ENCODE peak calls at places on chromosomes 12 and 14, in seven cellular contexts. One of them, this sample, is unnamed.

GRCh38 chr12:44143170-44143569 is 307.3 kb downstream of the TMEM117 start:
- DNase-seq in NB4: no peak
- DNase-seq in AG04450: no peak
- DNase-seq in transverse colon: no peak
- DNase-seq in GM23338: no peak
- DNase-seq in lower leg skin: no peak
- DNase-seq in left ventricle myocardium inferior: no peak
- DNase-seq in this sample: no peak

GRCh38 chr12:40254455-40255085 is 29.8 kb downstream of the LRRK2 start:
- DNase-seq in AG04450: no peak
- DNase-seq in left ventricle myocardium inferior: no peak
- DNase-seq in transverse colon: no peak
- DNase-seq in NB4: no peak
- DNase-seq in lower leg skin: no peak
- DNase-seq in GM23338: no peak
- DNase-seq in this sample: no peak

GRCh38 chr14:89855961-89856360 is 98.6 kb downstream of the EFCAB11 start:
- DNase-seq in GM23338: no peak
- DNase-seq in NB4: no peak
- DNase-seq in left ventricle myocardium inferior: no peak
- DNase-seq in transverse colon: no peak
- DNase-seq in AG04450: peak; percentile 43
- DNase-seq in lower leg skin: no peak
- DNase-seq in this sample: no peak

GRCh38 chr12:44968960-44969359 is 81.9 kb downstream of the DBX2 start:
- DNase-seq in left ventricle myocardium inferior: no peak
- DNase-seq in NB4: no peak
- DNase-seq in AG04450: no peak
- DNase-seq in GM23338: no peak
- DNase-seq in transverse colon: no peak
- DNase-seq in lower leg skin: no peak
- DNase-seq in this sample: no peak

GRCh38 chr12:79174656-79175055 is 310.1 kb downstream of the SYT1 start:
- DNase-seq in lower leg skin: no peak
- DNase-seq in GM23338: peak; percentile 46
- DNase-seq in left ventricle myocardium inferior: no peak
- DNase-seq in AG04450: no peak
- DNase-seq in transverse colon: no peak
- DNase-seq in NB4: peak; percentile 37
- DNase-seq in this sample: peak; percentile 20

GRCh38 chr14:101249676-101250036 is 311.6 kb upstream of the DIO3 start:
- DNase-seq in GM23338: no peak
- DNase-seq in transverse colon: no peak
- DNase-seq in AG04450: no peak
- DNase-seq in left ventricle myocardium inferior: no peak
- DNase-seq in lower leg skin: no peak
- DNase-seq in NB4: no peak
- DNase-seq in this sample: no peak

GRCh38 chr12:58487280-58488141 is 432.8 kb downstream of the LRIG3 start:
- DNase-seq in AG04450: no peak
- DNase-seq in NB4: peak; percentile 30
- DNase-seq in transverse colon: no peak
- DNase-seq in lower leg skin: no peak
- DNase-seq in left ventricle myocardium inferior: no peak
- DNase-seq in GM23338: no peak
- DNase-seq in this sample: no peak

GRCh38 chr12:52203126-52203921 is 11.5 kb upstream of the KRT80 start:
- DNase-seq in left ventricle myocardium inferior: peak; percentile 42
- DNase-seq in transverse colon: peak; percentile 78
- DNase-seq in NB4: peak; percentile 98
- DNase-seq in GM23338: no peak
- DNase-seq in AG04450: no peak
- DNase-seq in lower leg skin: peak; percentile 76
- DNase-seq in this sample: peak; percentile 66

GRCh38 chr12:82027612-82028011 is 268.5 kb upstream of the PPFIA2 start:
- DNase-seq in AG04450: no peak
- DNase-seq in transverse colon: no peak
- DNase-seq in NB4: no peak
- DNase-seq in left ventricle myocardium inferior: no peak
- DNase-seq in lower leg skin: no peak
- DNase-seq in GM23338: no peak
- DNase-seq in this sample: no peak

GRCh38 chr12:10189653-10190052 is 10.8 kb downstream of the TMEM52B start:
- DNase-seq in AG04450: no peak
- DNase-seq in GM23338: no peak
- DNase-seq in lower leg skin: no peak
- DNase-seq in transverse colon: no peak
- DNase-seq in left ventricle myocardium inferior: peak; percentile 28
- DNase-seq in NB4: no peak
- DNase-seq in this sample: no peak

DNA sequence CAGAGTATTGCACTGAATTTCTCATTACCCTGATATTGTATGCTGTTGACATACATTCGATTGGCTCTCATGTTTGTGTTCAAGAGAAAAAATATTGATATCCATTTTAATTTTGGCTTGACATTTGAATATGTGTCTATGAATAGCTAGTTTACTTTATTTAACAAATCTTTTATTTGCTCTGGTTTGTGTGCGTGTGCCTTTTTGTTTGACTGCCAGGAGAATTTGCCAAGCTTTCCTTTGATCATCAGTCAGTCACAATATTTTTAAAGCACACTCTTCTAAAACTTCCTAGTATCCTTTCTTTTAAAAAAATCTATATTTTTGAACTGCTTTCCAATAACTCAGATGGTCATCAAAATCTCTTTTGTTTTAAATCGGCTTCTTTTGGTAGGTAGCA is 179.3 kb upstream of the FLRT2 start:
- DNase-seq in lower leg skin: no peak
- DNase-seq in GM23338: no peak
- DNase-seq in AG04450: no peak
- DNase-seq in left ventricle myocardium inferior: no peak
- DNase-seq in transverse colon: no peak
- DNase-seq in NB4: no peak
- DNase-seq in this sample: no peak
- TF ChIP-seq CTCF in lower leg skin: no peak
- TF ChIP-seq CTCF in GM23338: no peak
- TF ChIP-seq CTCF in AG04450: no peak
- TF ChIP-seq CTCF in left ventricle myocardium inferior: no peak
- TF ChIP-seq CTCF in transverse colon: no peak
- TF ChIP-seq CTCF in NB4: no peak
- TF ChIP-seq CTCF in this sample: no peak

GRCh38 chr14:100140452-100141132 is 18.9 kb downstream of the DEGS2 start:
- DNase-seq in left ventricle myocardium inferior: no peak
- DNase-seq in NB4: peak; percentile 92
- DNase-seq in GM23338: peak; percentile 90
- DNase-seq in AG04450: no peak
- DNase-seq in lower leg skin: no peak
- DNase-seq in transverse colon: no peak
- DNase-seq in this sample: no peak
- TF ChIP-seq CTCF in left ventricle myocardium inferior: no peak
- TF ChIP-seq CTCF in NB4: peak; percentile 52
- TF ChIP-seq CTCF in GM23338: peak; percentile 67
- TF ChIP-seq CTCF in AG04450: peak; percentile 48
- TF ChIP-seq CTCF in lower leg skin: no peak
- TF ChIP-seq CTCF in transverse colon: peak; percentile 54
- TF ChIP-seq CTCF in this sample: no peak

GRCh38 chr14:102785598-102785963 is 8.3 kb downstream of the TRAF3 start:
- DNase-seq in AG04450: no peak
- DNase-seq in GM23338: peak; percentile 43
- DNase-seq in left ventricle myocardium inferior: no peak
- DNase-seq in lower leg skin: no peak
- DNase-seq in NB4: no peak
- DNase-seq in transverse colon: no peak
- DNase-seq in this sample: no peak
- TF ChIP-seq CTCF in AG04450: no peak
- TF ChIP-seq CTCF in GM23338: peak; percentile 64
- TF ChIP-seq CTCF in left ventricle myocardium inferior: no peak
- TF ChIP-seq CTCF in lower leg skin: no peak
- TF ChIP-seq CTCF in NB4: no peak
- TF ChIP-seq CTCF in transverse colon: no peak
- TF ChIP-seq CTCF in this sample: no peak

DNA sequence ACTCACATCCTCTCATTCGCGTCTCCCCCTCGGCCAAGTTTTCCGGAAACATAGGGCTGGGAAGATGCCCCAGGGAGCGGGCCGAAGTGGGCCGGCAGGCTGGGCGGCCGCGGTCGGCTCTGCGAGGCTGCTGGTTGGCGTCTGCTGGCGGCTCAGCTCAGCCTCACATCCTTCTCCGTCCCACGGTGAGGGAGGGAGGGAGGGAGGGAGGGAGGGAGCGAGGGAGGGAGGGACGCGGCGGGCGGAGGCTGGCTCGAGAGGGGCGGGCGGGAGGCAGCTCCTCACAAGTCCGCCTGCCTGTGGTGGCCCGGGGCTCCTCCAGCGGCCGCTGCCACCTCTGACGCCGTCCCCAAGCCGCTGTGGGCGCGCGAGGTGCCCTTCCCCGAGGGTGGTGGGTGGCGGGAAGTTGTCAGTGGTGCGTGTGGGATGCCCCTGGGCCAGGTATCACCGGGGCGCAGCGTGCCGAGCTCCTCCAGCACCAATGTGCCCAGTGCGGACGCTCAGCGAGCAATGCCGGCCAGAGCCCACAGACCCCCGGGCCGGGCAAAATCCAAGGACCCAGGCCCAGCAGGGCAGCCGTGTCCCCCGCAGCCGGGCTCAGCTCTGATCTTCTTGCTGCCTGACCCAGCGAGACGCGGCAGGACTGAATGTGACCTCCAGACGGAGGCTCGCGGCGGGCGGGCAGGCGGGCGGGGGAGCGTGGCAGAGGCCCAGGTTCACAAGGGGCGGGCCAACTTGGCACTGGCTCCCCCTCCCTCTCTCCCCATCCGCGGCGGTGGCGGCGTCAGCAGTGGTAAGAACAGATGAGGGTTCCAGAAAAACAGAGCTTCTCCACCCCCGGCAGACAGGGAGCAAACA is 94.0 kb downstream of the RFLNA start:
- DNase-seq in transverse colon: peak; percentile 85
- DNase-seq in AG04450: peak; percentile 63
- DNase-seq in NB4: no peak
- DNase-seq in lower leg skin: peak; percentile 84
- DNase-seq in left ventricle myocardium inferior: peak; percentile 90
- DNase-seq in GM23338: peak; percentile 72
- DNase-seq in this sample: no peak
- TF ChIP-seq CTCF in transverse colon: peak; percentile 14
- TF ChIP-seq CTCF in AG04450: no peak
- TF ChIP-seq CTCF in NB4: no peak
- TF ChIP-seq CTCF in lower leg skin: no peak
- TF ChIP-seq CTCF in left ventricle myocardium inferior: no peak
- TF ChIP-seq CTCF in GM23338: no peak
- TF ChIP-seq CTCF in this sample: no peak